ENCODE peak calls at places on chromosome 4, in five cellular contexts. D, K, P, Z and X are unnamed samples.
A peak's percentile ranks its signal among the peaks of the same experiment; 100 is the strongest.

GRCh38 chr4:83489711-83490326 is 4.9 kb upstream of the ABRAXAS1 start:
- DNase-seq in D (peak; percentile 53), K (no peak), P (no peak), Z (no peak), X (peak; percentile 17)

GRCh38 chr4:73701116-73701515 is 39.3 kb upstream of the CXCL8 start:
- DNase-seq in D (no peak), K (peak; percentile 63), P (no peak), Z (peak; percentile 52), X (no peak)

GRCh38 chr4:54657556-54658313 is at the start of gene KIT:
- DNase-seq in D (peak; percentile 95), K (no peak), P (no peak), Z (peak; percentile 75), X (no peak)

GRCh38 chr4:76892601-76893000 is 5.3 kb downstream of the SOWAHB start:
- DNase-seq in D (no peak), K (peak; percentile 76), P (no peak), Z (peak; percentile 19), X (no peak)

GRCh38 chr4:17476811-17477210 is 35.1 kb downstream of the QDPR start:
- DNase-seq in D (no peak), K (no peak), P (no peak), Z (no peak), X (no peak)

GRCh38 chr4:172514011-172514410 is 654.6 kb upstream of the GALNT7 start:
- DNase-seq in D (peak; percentile 48), K (peak; percentile 9), P (no peak), Z (no peak), X (no peak)

GRCh38 chr4:31647776-31648175 is 927.6 kb downstream of the PCDH7 start:
- DNase-seq in D (no peak), K (peak; percentile 32), P (no peak), Z (no peak), X (no peak)

GRCh38 chr4:121270384-121270783 is 106.3 kb upstream of the TNIP3 start:
- DNase-seq in D (no peak), K (no peak), P (no peak), Z (no peak), X (no peak)

GRCh38 chr4:1104647-1105046 is 8.7 kb downstream of the RNF212 start:
- DNase-seq in D (no peak), K (no peak), P (no peak), Z (no peak), X (no peak)

GRCh38 chr4:148445071-148445902 is 3.1 kb upstream of the NR3C2 start:
- DNase-seq in D (peak; percentile 84), K (peak; percentile 33), P (peak; percentile 50), Z (no peak), X (no peak)

GRCh38 chr4:8574796-8575370 is 5.3 kb upstream of the GPR78 start:
- DNase-seq in D (no peak), K (no peak), P (no peak), Z (no peak), X (no peak)

GRCh38 chr4:107950746-107951540 is 19.6 kb downstream of the CYP2U1 start:
- DNase-seq in D (no peak), K (no peak), P (no peak), Z (peak; percentile 33), X (no peak)

GRCh38 chr4:104592894-104593470 is 98.3 kb upstream of the CXXC4 start:
- DNase-seq in D (peak; percentile 48), K (no peak), P (no peak), Z (no peak), X (no peak)

GRCh38 chr4:62131049-62131448 is 930.9 kb downstream of the ADGRL3 start:
- DNase-seq in D (no peak), K (no peak), P (no peak), Z (no peak), X (no peak)

GRCh38 chr4:13700196-13701140 is 72.9 kb upstream of the BOD1L1 start:
- DNase-seq in D (no peak), K (peak; percentile 92), P (no peak), Z (peak; percentile 87), X (no peak)

GRCh38 chr4:103786014-103786413 is 66.2 kb upstream of the TACR3 start:
- DNase-seq in D (peak; percentile 68), K (peak; percentile 63), P (no peak), Z (no peak), X (peak; percentile 75)

GRCh38 chr4:186624951-186625350 is 69.6 kb upstream of the MTNR1A start:
- DNase-seq in D (no peak), K (no peak), P (no peak), Z (peak; percentile 96), X (no peak)

GRCh38 chr4:73944061-73944875 is 37.6 kb downstream of the PF4 start:
- DNase-seq in D (peak; percentile 84), K (no peak), P (no peak), Z (peak; percentile 14), X (no peak)

GRCh38 chr4:2256781-2257191 is 5.1 kb downstream of the MXD4 start:
- DNase-seq in D (peak; percentile 44), K (no peak), P (no peak), Z (no peak), X (no peak)

GRCh38 chr4:186712690-186713089 is 11.0 kb downstream of the FAT1 start:
- DNase-seq in D (no peak), K (no peak), P (no peak), Z (peak; percentile 67), X (no peak)

GRCh38 chr4:144655491-144655890 is 9.5 kb downstream of the HHIP start:
- DNase-seq in D (no peak), K (no peak), P (no peak), Z (no peak), X (no peak)

GRCh38 chr4:71049395-71049794 is 55.9 kb downstream of the DCK start:
- DNase-seq in D (no peak), K (no peak), P (no peak), Z (no peak), X (no peak)

GRCh38 chr4:7342581-7343352 is 92.0 kb downstream of the PSAPL1 start:
- DNase-seq in D (no peak), K (no peak), P (no peak), Z (no peak), X (no peak)

GRCh38 chr4:126851391-126851790 is 781.4 kb upstream of the INTU start:
- DNase-seq in D (no peak), K (no peak), P (no peak), Z (peak; percentile 46), X (no peak)

GRCh38 chr4:113837397-113837796 is 75.9 kb upstream of the CAMK2D start:
- DNase-seq in D (no peak), K (peak; percentile 70), P (no peak), Z (peak; percentile 90), X (peak; percentile 72)

GRCh38 chr4:159229164-159229563 is 126.3 kb downstream of the RAPGEF2 start:
- DNase-seq in D (peak; percentile 50), K (no peak), P (no peak), Z (peak; percentile 95), X (no peak)

GRCh38 chr4:68209003-68209402 is 36.5 kb downstream of the TMPRSS11B start:
- DNase-seq in D (no peak), K (no peak), P (no peak), Z (no peak), X (no peak)

GRCh38 chr4:185548587-185548986 is 13.3 kb upstream of the PDLIM3 start:
- DNase-seq in D (no peak), K (no peak), P (no peak), Z (no peak), X (no peak)

GRCh38 chr4:141636077-141636770 is at the start of gene IL15:
- DNase-seq in D (peak; percentile 90), K (peak; percentile 86), P (peak; percentile 46), Z (peak; percentile 76), X (no peak)

GRCh38 chr4:40986375-40986774 is 228.0 kb downstream of the APBB2 start:
- DNase-seq in D (no peak), K (no peak), P (no peak), Z (no peak), X (no peak)

GRCh38 chr4:71300964-71301363 is 37.9 kb upstream of the SLC4A4 start:
- DNase-seq in D (no peak), K (no peak), P (no peak), Z (no peak), X (no peak)

GRCh38 chr4:3106339-3107186 is 32.1 kb downstream of the HTT start:
- DNase-seq in D (peak; percentile 97), K (peak; percentile 90), P (peak; percentile 77), Z (peak; percentile 91), X (peak; percentile 81)

GRCh38 chr4:128225148-128225547 is 62.5 kb downstream of the PGRMC2 start:
- DNase-seq in D (no peak), K (peak; percentile 27), P (no peak), Z (peak; percentile 80), X (no peak)

GRCh38 chr4:145161549-145161948 is 18.8 kb downstream of the OTUD4 start:
- DNase-seq in D (no peak), K (no peak), P (no peak), Z (no peak), X (no peak)

GRCh38 chr4:175090116-175090515 is 172.0 kb downstream of the ADAM29 start:
- DNase-seq in D (no peak), K (no peak), P (no peak), Z (no peak), X (peak; percentile 5)

GRCh38 chr4:148515248-148515647 is 73.0 kb upstream of the NR3C2 start:
- DNase-seq in D (no peak), K (peak; percentile 88), P (no peak), Z (no peak), X (no peak)

GRCh38 chr4:85783483-85783882 is 308.5 kb downstream of the ARHGAP24 start:
- DNase-seq in D (no peak), K (peak; percentile 63), P (no peak), Z (peak; percentile 98), X (peak; percentile 12)

GRCh38 chr4:3702551-3703221 is 63.5 kb upstream of the ADRA2C start:
- DNase-seq in D (no peak), K (no peak), P (no peak), Z (no peak), X (no peak)

GRCh38 chr4:8817813-8818062 is 53.9 kb downstream of the HMX1 start:
- DNase-seq in D (peak; percentile 41), K (no peak), P (no peak), Z (no peak), X (no peak)

GRCh38 chr4:3409571-3410091 is 32.1 kb upstream of the HGFAC start:
- DNase-seq in D (peak; percentile 46), K (no peak), P (no peak), Z (no peak), X (no peak)